ENCODE peak calls at places on chromosomes 3 and 15, in ten cellular contexts. N is SK-N-MC, I is small intestine, X is H1, Q is uterus, K is K562, R is heart left ventricle, Z is HCT116, M is GM23248, C is psoas muscle. Y is an unnamed sample. For H3K36me3, the result is how much of the 10 kb centered on the place peaks cover.

GRCh38 chr3:108862865-108863798 is 40.5 kb downstream of the TRAT1 start:
- DNase-seq in N (no peak), I (peak), X (no peak), Q (no peak), K (no peak), R (no peak), Z (peak), M (peak), C (no peak), Y (peak)

GRCh38 chr3:9883676-9884554 is 3.9 kb upstream of the CIDEC start:
- DNase-seq in N (no peak), I (no peak), X (no peak), Q (peak), K (no peak), R (no peak), Z (no peak), M (peak), C (no peak), Y (no peak)

GRCh38 chr15:76059320-76060097 is at the start of gene TMEM266:
- DNase-seq in N (no peak), I (peak), X (no peak), Q (no peak), K (peak), R (peak), Z (no peak), M (peak), C (peak), Y (peak)

GRCh38 chr15:97875025-97875512 is 85.4 kb upstream of the ARRDC4 start:
- DNase-seq in N (no peak), I (no peak), X (no peak), Q (no peak), K (no peak), R (no peak), Z (no peak), M (no peak), C (no peak), Y (no peak)

GRCh38 chr3:72836923-72837322 is 11.3 kb downstream of the SHQ1 start:
- DNase-seq in N (no peak), I (no peak), X (no peak), Q (no peak), K (no peak), R (peak), Z (no peak), M (peak), C (peak), Y (peak)

GRCh38 chr3:18428036-18428435 is 2.9 kb upstream of the SATB1 start:
- DNase-seq in N (no peak), I (no peak), X (no peak), Q (no peak), K (no peak), R (no peak), Z (no peak), M (no peak), C (no peak), Y (no peak)

GRCh38 chr15:51414256-51414860 is 72.9 kb downstream of the GLDN start:
- DNase-seq in N (no peak), I (no peak), X (no peak), Q (no peak), K (no peak), R (no peak), Z (no peak), M (no peak), C (no peak), Y (no peak)

GRCh38 chr3:19717736-19718135 is 216.3 kb downstream of the EFHB start:
- DNase-seq in N (no peak), I (no peak), X (no peak), Q (no peak), K (no peak), R (no peak), Z (no peak), M (no peak), C (no peak), Y (no peak)

GRCh38 chr3:108487439-108487838 is 23.0 kb downstream of the MYH15 start:
- DNase-seq in N (no peak), I (no peak), X (no peak), Q (no peak), K (no peak), R (no peak), Z (no peak), M (no peak), C (no peak), Y (no peak)

GRCh38 chr3:153273767-153274443 is 111.9 kb downstream of the RAP2B start:
- DNase-seq in N (no peak), I (no peak), X (no peak), Q (no peak), K (no peak), R (no peak), Z (no peak), M (peak), C (no peak), Y (peak)

DNA sequence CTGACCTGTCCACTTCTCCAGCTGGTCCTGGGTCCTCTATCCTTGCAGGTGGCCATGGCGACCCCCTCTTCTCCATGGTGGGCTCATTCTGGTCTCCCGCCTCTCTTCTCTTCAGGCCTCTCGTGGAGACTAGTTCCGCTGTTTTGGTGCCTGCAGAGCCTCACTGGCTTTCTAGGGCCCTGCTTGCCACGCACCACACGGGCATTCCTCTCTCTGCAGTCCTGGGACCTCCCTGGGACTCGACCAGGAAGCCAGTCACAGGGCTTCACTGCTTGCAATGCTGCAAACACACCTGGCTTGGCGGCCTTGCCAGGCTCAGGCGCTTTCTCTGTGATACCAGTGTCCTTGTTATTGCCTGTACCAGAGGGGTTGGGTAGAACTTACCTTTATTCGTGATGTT is 9.1 kb downstream of the SLC28A1 start:
- DNase-seq in N (no peak), I (no peak), X (no peak), Q (no peak), K (no peak), R (no peak), Z (no peak), M (no peak), C (no peak), Y (no peak)
- H3K36me3 ChIP-seq in N (under half), I (under half), X (under half), Q (under half), K (under half), R (under half), Z (under half), M (under half), C (under half), Y (under half)

DNA sequence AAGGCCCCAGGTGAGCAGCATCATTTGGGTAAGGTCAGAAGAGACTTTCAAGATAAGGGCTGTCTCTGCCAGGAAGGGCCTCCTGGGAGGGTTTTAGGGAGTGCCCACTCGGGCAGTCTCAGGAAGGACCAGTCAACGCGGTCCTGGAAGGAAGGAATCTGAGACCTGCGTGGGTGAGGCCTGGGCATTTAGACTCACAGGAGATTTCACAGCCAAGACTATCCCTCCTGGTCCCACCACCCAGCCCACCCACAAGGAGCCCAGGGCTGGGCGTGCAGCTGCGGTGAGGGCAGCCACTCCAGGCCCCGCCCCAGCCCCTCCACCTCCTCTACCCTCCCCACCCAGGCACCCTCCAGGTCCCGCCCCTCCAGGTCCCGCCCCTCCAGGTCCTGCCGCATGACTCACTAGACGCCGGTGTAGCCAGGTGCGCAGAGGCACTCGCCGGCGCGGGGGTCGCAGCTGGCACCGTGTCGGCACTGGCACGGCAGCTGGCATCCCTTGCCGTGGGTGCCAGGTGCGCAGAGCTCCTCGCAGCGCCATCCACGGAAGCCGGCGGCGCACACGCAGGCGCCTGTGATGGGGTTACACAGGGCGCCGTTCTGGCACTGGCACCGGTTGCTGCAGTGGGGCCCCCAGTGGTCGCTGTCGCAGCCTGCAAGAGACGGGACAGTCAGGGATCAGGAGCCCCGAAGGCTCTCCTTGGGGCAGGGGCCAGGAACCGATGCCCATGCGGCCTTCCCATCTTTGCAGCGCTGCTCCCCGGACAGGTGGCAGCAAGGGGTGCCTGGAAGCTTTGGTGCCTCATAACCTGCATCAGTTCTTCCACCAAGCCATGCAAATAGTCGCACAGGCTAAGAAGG is 112.8 kb downstream of the RAB11A start:
- DNase-seq in N (no peak), I (peak), X (peak), Q (no peak), K (peak), R (no peak), Z (peak), M (no peak), C (no peak), Y (no peak)
- H3K4me3 ChIP-seq in N (no peak), I (peak), X (peak), Q (no peak), K (no peak), R (no peak), Z (peak), M (no peak), C (peak), Y (no peak)

GRCh38 chr3:197428117-197428761 is 127.5 kb downstream of the BDH1 start:
- DNase-seq in N (no peak), I (peak), X (no peak), Q (no peak), K (peak), R (peak), Z (peak), M (peak), C (peak), Y (peak)

GRCh38 chr3:197432407-197433127 is 123.2 kb downstream of the BDH1 start:
- DNase-seq in N (no peak), I (peak), X (no peak), Q (no peak), K (no peak), R (no peak), Z (no peak), M (no peak), C (no peak), Y (no peak)

GRCh38 chr3:197428961-197429360 is 126.8 kb downstream of the BDH1 start:
- DNase-seq in N (no peak), I (no peak), X (no peak), Q (no peak), K (no peak), R (no peak), Z (no peak), M (no peak), C (no peak), Y (no peak)

GRCh38 chr3:197430961-197431910 is 124.5 kb downstream of the BDH1 start:
- DNase-seq in N (no peak), I (no peak), X (no peak), Q (no peak), K (no peak), R (no peak), Z (no peak), M (peak), C (no peak), Y (no peak)

DNA sequence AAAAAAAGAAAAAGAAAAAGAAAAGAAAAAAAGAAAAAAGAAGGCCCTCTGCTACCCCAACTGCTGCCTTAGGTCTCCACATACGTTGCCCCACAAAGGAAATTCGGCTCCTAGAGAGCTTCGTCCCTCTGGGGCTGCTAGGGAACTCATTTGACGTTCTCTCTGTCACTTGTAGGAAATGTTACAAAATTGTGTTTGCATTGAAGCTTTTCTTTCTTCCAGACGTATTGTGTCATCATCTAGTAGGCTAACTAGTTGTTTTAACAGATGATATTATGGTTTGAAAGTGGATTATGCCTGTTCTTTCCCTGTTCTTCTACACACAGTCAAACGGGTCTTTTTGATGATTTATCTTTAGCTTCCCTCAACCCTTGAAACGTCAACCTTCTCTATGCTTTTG is 125.3 kb downstream of the BDH1 start:
- DNase-seq in N (no peak), I (no peak), X (no peak), Q (no peak), K (no peak), R (no peak), Z (no peak), M (peak), C (no peak), Y (no peak)
- H3K36me3 ChIP-seq in N (under half), I (under half), X (under half), Q (under half), K (under half), R (under half), Z (under half), M (under half), C (under half), Y (under half)

GRCh38 chr3:2510746-2511145 is 412.1 kb downstream of the CNTN4 start:
- DNase-seq in N (no peak), I (no peak), X (no peak), Q (no peak), K (no peak), R (no peak), Z (no peak), M (no peak), C (no peak), Y (no peak)

GRCh38 chr3:2504912-2505311 is 406.2 kb downstream of the CNTN4 start:
- DNase-seq in N (no peak), I (no peak), X (no peak), Q (no peak), K (no peak), R (no peak), Z (no peak), M (no peak), C (no peak), Y (no peak)
- H3K4me3 ChIP-seq in N (no peak), I (no peak), X (no peak), Q (no peak), K (no peak), R (no peak), Z (no peak), M (no peak), C (no peak), Y (no peak)

GRCh38 chr3:138678086-138678485 is 69.5 kb downstream of the FAIM start:
- DNase-seq in N (no peak), I (no peak), X (no peak), Q (no peak), K (no peak), R (no peak), Z (no peak), M (no peak), C (no peak), Y (no peak)
- H3K36me3 ChIP-seq in N (under half), I (under half), X (under half), Q (under half), K (half or more), R (half or more), Z (under half), M (under half), C (under half), Y (half or more)

DNA sequence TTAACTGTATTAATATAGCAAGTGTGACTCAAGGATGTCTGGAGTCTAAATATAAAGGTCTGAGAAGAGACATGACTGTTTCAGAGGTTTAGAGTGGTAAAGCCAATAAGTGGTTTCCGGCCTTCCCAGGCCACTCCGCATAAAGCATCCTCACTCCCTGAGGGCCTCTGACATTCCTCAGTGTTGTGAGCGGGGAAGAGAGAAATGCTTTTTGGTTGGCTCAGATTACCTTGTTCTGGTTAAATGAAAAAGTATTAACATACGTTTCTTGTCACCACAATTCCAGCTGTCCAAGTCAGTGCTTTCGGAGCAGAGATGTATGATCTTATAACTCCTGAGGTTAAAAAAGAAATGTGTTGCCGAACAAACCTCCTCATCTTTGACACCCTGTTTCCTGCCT is 103.8 kb downstream of the RBMS3 start:
- DNase-seq in N (no peak), I (no peak), X (no peak), Q (no peak), K (no peak), R (peak), Z (no peak), M (peak), C (no peak), Y (no peak)
- H3K4me3 ChIP-seq in N (no peak), I (no peak), X (no peak), Q (no peak), K (no peak), R (no peak), Z (no peak), M (peak), C (no peak), Y (no peak)

GRCh38 chr3:136281966-136282554 is 31.9 kb downstream of the PCCB start:
- DNase-seq in N (no peak), I (no peak), X (no peak), Q (no peak), K (no peak), R (no peak), Z (no peak), M (no peak), C (no peak), Y (no peak)

GRCh38 chr3:136280961-136281360 is 30.8 kb downstream of the PCCB start:
- DNase-seq in N (no peak), I (no peak), X (no peak), Q (no peak), K (no peak), R (no peak), Z (no peak), M (no peak), C (no peak), Y (no peak)

GRCh38 chr3:136279092-136279491 is 29.0 kb downstream of the PCCB start:
- DNase-seq in N (no peak), I (no peak), X (no peak), Q (no peak), K (no peak), R (no peak), Z (no peak), M (no peak), C (no peak), Y (no peak)

GRCh38 chr3:136277634-136278033 is 27.5 kb downstream of the PCCB start:
- DNase-seq in N (no peak), I (no peak), X (peak), Q (no peak), K (no peak), R (no peak), Z (no peak), M (no peak), C (no peak), Y (no peak)

GRCh38 chr3:136283627-136284026 is 33.5 kb downstream of the PCCB start:
- DNase-seq in N (no peak), I (no peak), X (no peak), Q (no peak), K (no peak), R (no peak), Z (no peak), M (no peak), C (no peak), Y (no peak)
- H3K36me3 ChIP-seq in N (half or more), I (under half), X (under half), Q (under half), K (half or more), R (under half), Z (under half), M (under half), C (under half), Y (half or more)